ENCODE peak calls at places on chromosomes 3 and 15, in ten cellular contexts. U, M, C, A, Z, R, L, Y, E and P are unnamed samples.

GRCh38 chr3:69143605-69144004 is 21.2 kb upstream of the LMOD3 start:
- DNase-seq in U (no peak), M (no peak), C (peak; percentile 71), A (no peak), Z (peak; percentile 9), R (no peak), L (peak; percentile 84), Y (no peak), E (peak; percentile 62), P (no peak)

GRCh38 chr15:70374096-70374495 is 276.4 kb upstream of the TLE3 start:
- DNase-seq in U (no peak), M (no peak), C (no peak), A (no peak), Z (no peak), R (no peak), L (no peak), Y (no peak), E (no peak), P (no peak)

GRCh38 chr15:50248994-50249586 is 16.4 kb downstream of the HDC start:
- DNase-seq in U (no peak), M (no peak), C (peak; percentile 20), A (no peak), Z (no peak), R (no peak), L (no peak), Y (no peak), E (no peak), P (no peak)

GRCh38 chr3:172104471-172105072 is 65.2 kb downstream of the FNDC3B start:
- DNase-seq in U (no peak), M (no peak), C (peak; percentile 54), A (no peak), Z (no peak), R (no peak), L (peak; percentile 89), Y (no peak), E (peak; percentile 80), P (no peak)

GRCh38 chr3:176106380-176106779 is 1090.9 kb downstream of the TBL1XR1 start:
- DNase-seq in U (no peak), M (no peak), C (no peak), A (no peak), Z (no peak), R (no peak), L (no peak), Y (no peak), E (peak; percentile 1), P (no peak)

GRCh38 chr3:89474333-89475130 is 367.1 kb downstream of the EPHA3 start:
- DNase-seq in U (no peak), M (no peak), C (no peak), A (no peak), Z (peak; percentile 52), R (no peak), L (no peak), Y (no peak), E (peak; percentile 52), P (no peak)

GRCh38 chr3:142680710-142681109 is 43.1 kb upstream of the TRPC1 start:
- DNase-seq in U (no peak), M (no peak), C (peak; percentile 9), A (no peak), Z (no peak), R (no peak), L (no peak), Y (no peak), E (peak; percentile 51), P (no peak)

GRCh38 chr3:99250821-99251355 is 349.4 kb upstream of the DCBLD2 start:
- DNase-seq in U (no peak), M (no peak), C (peak; percentile 14), A (no peak), Z (no peak), R (no peak), L (no peak), Y (no peak), E (no peak), P (no peak)

GRCh38 chr15:81398910-81399551 is 25.0 kb upstream of the TMC3 start:
- DNase-seq in U (no peak), M (no peak), C (peak; percentile 26), A (no peak), Z (no peak), R (no peak), L (peak; percentile 36), Y (no peak), E (peak; percentile 45), P (no peak)